ENCODE peak calls at places on chromosomes 7 and 10, in eight cellular contexts. U is OCI-LY7, Z is SJSA1, B is cardiac fibroblast, F is fibroblast of the aortic adventitia, S is epithelial cell of esophagus, J is aorta, T is NT2/D1. M is an unnamed sample.

GRCh38 chr10:124709862-124710261 is 34.3 kb downstream of the FAM53B start:
- DNase-seq in U (no peak), Z (no peak), B (no peak), F (no peak), S (peak), J (no peak), T (no peak), M (no peak)

GRCh38 chr7:138542183-138542582 is 82.1 kb downstream of the TRIM24 start:
- DNase-seq in U (no peak), Z (no peak), B (no peak), F (no peak), S (no peak), J (no peak), T (no peak), M (no peak)

GRCh38 chr10:121539757-121540156 is 58.5 kb downstream of the FGFR2 start:
- DNase-seq in U (no peak), Z (no peak), B (no peak), F (no peak), S (no peak), J (no peak), T (no peak), M (no peak)

GRCh38 chr10:101287922-101288638 is 58.8 kb upstream of the LBX1 start:
- DNase-seq in U (peak), Z (no peak), B (peak), F (peak), S (no peak), J (no peak), T (no peak), M (peak)

GRCh38 chr7:27166475-27167169 is 1.3 kb upstream of the HOXA9 start:
- DNase-seq in U (no peak), Z (peak), B (no peak), F (no peak), S (no peak), J (peak), T (no peak), M (peak)

GRCh38 chr7:82005056-82005455 is 235.2 kb upstream of the HGF start:
- DNase-seq in U (no peak), Z (no peak), B (no peak), F (no peak), S (no peak), J (no peak), T (no peak), M (no peak)

GRCh38 chr10:126201603-126202002 is 186.7 kb downstream of the ADAM12 start:
- DNase-seq in U (no peak), Z (no peak), B (no peak), F (no peak), S (no peak), J (no peak), T (no peak), M (no peak)

GRCh38 chr10:44801383-44802327 is 109.5 kb upstream of the TMEM72 start:
- DNase-seq in U (no peak), Z (peak), B (peak), F (peak), S (peak), J (peak), T (no peak), M (peak)

GRCh38 chr7:1681581-1681980 is 11.5 kb downstream of the ELFN1 start:
- DNase-seq in U (peak), Z (no peak), B (no peak), F (no peak), S (no peak), J (no peak), T (no peak), M (no peak)

GRCh38 chr7:103856929-103857328 is 132.5 kb downstream of the RELN start:
- DNase-seq in U (no peak), Z (no peak), B (no peak), F (no peak), S (no peak), J (no peak), T (no peak), M (no peak)

GRCh38 chr7:124390301-124390700 is 357.4 kb upstream of the TMEM229A start:
- DNase-seq in U (no peak), Z (no peak), B (no peak), F (no peak), S (peak), J (no peak), T (no peak), M (no peak)

GRCh38 chr7:27872281-27873005 is 132.5 kb downstream of the TAX1BP1 start:
- DNase-seq in U (no peak), Z (no peak), B (no peak), F (no peak), S (no peak), J (no peak), T (no peak), M (no peak)

GRCh38 chr7:50267525-50268041 is 36.9 kb upstream of the IKZF1 start:
- DNase-seq in U (no peak), Z (no peak), B (no peak), F (no peak), S (no peak), J (no peak), T (no peak), M (no peak)

GRCh38 chr10:69416695-69417094 is at the start of gene TACR2:
- DNase-seq in U (no peak), Z (no peak), B (no peak), F (no peak), S (no peak), J (peak), T (no peak), M (no peak)

GRCh38 chr7:16918288-16918895 is 36.6 kb upstream of the AGR3 start:
- DNase-seq in U (peak), Z (peak), B (peak), F (peak), S (peak), J (no peak), T (peak), M (no peak)

GRCh38 chr7:41010418-41010817 is 692.5 kb downstream of the INHBA start:
- DNase-seq in U (no peak), Z (no peak), B (no peak), F (peak), S (peak), J (no peak), T (no peak), M (no peak)

DNA sequence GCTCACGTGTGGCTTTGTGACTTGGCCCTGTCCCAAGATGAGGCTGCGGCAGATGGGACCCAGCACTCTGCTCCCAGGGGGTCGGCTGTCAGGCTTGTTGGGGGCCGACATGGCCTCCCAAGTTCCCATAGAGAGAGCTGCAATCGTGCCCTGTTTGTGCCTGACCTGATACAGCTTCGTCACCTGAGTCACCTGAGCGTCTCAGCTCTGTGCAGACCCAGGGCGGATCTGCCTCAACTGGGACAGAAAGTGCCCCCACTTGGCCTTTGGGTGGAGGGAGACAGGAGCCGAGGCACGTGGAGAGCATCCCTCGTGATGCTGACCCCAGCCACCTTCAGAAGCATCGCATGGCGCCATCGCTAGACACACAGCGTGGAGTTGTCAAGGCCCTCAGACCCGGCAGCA is 21.7 kb downstream of the PAPOLB start:
- DNase-seq in U (no peak), Z (no peak), B (no peak), F (no peak), S (no peak), J (no peak), T (no peak), M (no peak)
- H3K4me3 ChIP-seq in U (no peak), Z (no peak), B (no peak), F (no peak), S (no peak), J (no peak), T (no peak), M (no peak)

GRCh38 chr7:55567495-55568070 is 4.7 kb downstream of the VOPP1 start:
- DNase-seq in U (no peak), Z (no peak), B (no peak), F (no peak), S (no peak), J (no peak), T (no peak), M (no peak)
- H3K4me3 ChIP-seq in U (no peak), Z (no peak), B (no peak), F (no peak), S (no peak), J (no peak), T (no peak), M (no peak)

DNA sequence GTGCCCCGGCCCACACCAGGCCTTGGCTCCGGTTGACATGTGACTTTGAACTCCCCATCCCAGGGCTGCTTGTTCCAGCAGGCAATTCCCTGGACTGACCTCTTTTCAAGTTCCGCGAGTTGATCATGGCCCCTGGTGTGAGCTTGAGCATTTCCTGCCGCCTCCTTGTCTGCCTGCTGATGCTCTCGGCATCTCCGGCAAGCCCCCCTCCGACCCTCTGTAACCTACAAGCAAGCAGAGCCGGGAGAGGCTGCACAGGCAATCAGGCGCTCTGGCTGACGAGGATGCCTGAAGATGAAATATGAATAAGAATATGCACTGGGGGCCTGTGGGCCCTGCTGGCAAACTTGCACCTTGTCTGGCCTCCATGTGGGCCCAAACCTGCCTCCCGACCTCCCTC is 304.9 kb upstream of the MKI67 start:
- DNase-seq in U (no peak), Z (no peak), B (no peak), F (no peak), S (no peak), J (no peak), T (no peak), M (no peak)
- H3K4me3 ChIP-seq in U (no peak), Z (no peak), B (no peak), F (no peak), S (no peak), J (no peak), T (no peak), M (no peak)

DNA sequence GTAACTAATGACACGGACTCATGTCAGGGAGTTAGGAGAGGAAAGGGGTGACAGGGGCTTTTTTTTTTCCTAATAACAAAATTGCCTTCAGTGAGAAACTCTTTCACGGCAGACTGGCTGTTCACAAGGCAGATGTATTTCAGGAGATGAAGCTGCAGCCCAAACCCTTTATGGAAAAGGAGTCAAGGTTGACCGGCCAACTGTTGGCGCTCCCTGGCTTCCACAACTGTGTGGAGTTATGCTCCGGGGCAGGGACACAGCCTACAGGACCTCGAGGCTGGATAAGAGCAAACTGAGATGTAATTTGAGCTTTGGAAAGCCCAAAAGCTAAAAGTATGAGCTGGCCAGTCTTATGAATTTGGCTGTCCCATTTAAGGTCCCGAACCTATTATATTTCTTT is 30.8 kb upstream of the MXI1 start:
- DNase-seq in U (no peak), Z (no peak), B (no peak), F (no peak), S (no peak), J (no peak), T (no peak), M (no peak)
- H3K4me3 ChIP-seq in U (no peak), Z (no peak), B (no peak), F (no peak), S (no peak), J (no peak), T (no peak), M (no peak)

GRCh38 chr7:45000096-45001032 is at the start of gene CCM2:
- DNase-seq in U (peak), Z (peak), B (peak), F (peak), S (no peak), J (peak), T (no peak), M (peak)

GRCh38 chr7:45001138-45001694 is 1.2 kb downstream of the CCM2 start:
- DNase-seq in U (peak), Z (no peak), B (peak), F (no peak), S (peak), J (no peak), T (no peak), M (no peak)

GRCh38 chr7:44999245-45000095 is 531 bp upstream of the CCM2 start:
- DNase-seq in U (peak), Z (peak), B (peak), F (peak), S (peak), J (peak), T (peak), M (peak)

GRCh38 chr7:44995555-44996493 is 4.2 kb upstream of the CCM2 start:
- DNase-seq in U (peak), Z (no peak), B (no peak), F (no peak), S (no peak), J (no peak), T (no peak), M (no peak)

DNA sequence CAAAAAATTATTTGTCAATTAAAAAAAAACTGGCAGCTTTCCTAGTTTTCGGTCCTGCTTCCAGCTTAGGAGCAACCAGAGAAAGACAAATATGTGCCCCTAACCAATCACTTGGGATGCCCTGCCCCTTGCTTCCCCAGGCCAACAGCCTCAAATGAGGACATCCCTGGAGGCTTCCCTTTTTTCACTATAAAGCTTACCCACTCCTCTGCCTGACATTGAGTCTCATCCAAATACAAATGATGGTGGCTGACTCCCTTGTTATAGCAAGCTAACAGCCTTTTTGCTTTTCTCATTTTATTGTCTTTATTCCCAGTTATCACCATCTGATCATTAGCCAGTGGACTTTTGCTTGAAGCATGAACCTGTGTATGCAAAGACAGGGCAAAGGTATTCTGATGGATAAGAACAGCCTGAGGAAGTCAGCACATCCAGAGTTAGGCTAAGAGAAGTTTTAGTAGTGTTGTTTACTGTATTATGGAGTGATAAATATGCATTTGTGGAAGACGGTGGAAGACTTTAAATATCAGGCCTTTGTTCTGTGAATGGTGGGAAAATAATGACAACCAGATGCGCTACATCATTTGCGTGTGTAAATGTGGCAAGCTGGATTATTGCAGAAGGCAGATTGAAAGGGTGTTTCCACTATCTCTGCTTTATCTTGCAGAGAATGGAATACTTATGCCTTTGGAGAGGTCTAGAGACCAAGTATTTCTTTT is 1.7 kb upstream of the CCM2 start:
- DNase-seq in U (no peak), Z (no peak), B (no peak), F (no peak), S (no peak), J (no peak), T (no peak), M (no peak)
- H3K4me3 ChIP-seq in U (peak), Z (peak), B (no peak), F (no peak), S (no peak), J (no peak), T (no peak), M (peak)

M was measured in MG63.